ENCODE peak calls at places on chromosomes 2 and 18, in nine cellular contexts. U, Q, J, H, Y, F, W, K and O are unnamed samples.

GRCh38 chr2:64021578-64021977 is 2.4 kb upstream of the VPS54 start:
- DNase-seq in H (peak), Y (no peak), W (no peak), J (no peak), K (no peak), U (no peak), F (no peak), Q (no peak), O (no peak)

GRCh38 chr2:130162968-130163367 is 18.1 kb upstream of the CCDC74B start:
- DNase-seq in K (no peak), J (no peak), Q (no peak), W (no peak), F (no peak), H (no peak), U (no peak), Y (no peak), O (no peak)

GRCh38 chr2:189783451-189783926 is 650 bp downstream of the ORMDL1 start:
- DNase-seq in J (no peak), F (no peak), Y (no peak), K (no peak), H (peak), U (no peak), Q (no peak), W (no peak), O (no peak)

GRCh38 chr2:219466816-219467735 is 31.6 kb upstream of the GMPPA start:
- DNase-seq in K (no peak), W (no peak), H (no peak), U (no peak), J (no peak), Q (no peak), Y (no peak), F (no peak), O (no peak)

GRCh38 chr18:59139291-59139614 is 431 bp upstream of the SEC11C start:
- DNase-seq in H (peak), Y (peak), U (peak), K (peak), F (peak), J (peak), Q (peak), W (peak), O (peak)

GRCh38 chr18:48781041-48781989 is 169.4 kb downstream of the SMAD7 start:
- DNase-seq in F (peak), J (no peak), U (peak), K (no peak), W (no peak), Y (no peak), H (peak), Q (peak), O (peak)

GRCh38 chr18:7558769-7559168 is 8.3 kb upstream of the PTPRM start:
- DNase-seq in K (no peak), F (no peak), W (no peak), Y (no peak), J (no peak), U (no peak), Q (no peak), H (no peak), O (no peak)

GRCh38 chr2:159035790-159036411 is 67.5 kb downstream of the TANC1 start:
- DNase-seq in H (peak), Q (no peak), K (peak), Y (peak), J (no peak), F (no peak), W (no peak), U (no peak), O (peak)

GRCh38 chr2:52117299-52117698 is 1085.4 kb upstream of the NRXN1 start:
- DNase-seq in Q (no peak), Y (no peak), J (no peak), W (peak), H (peak), F (no peak), U (no peak), K (no peak), O (peak)

GRCh38 chr18:72762505-72763122 is 105.2 kb downstream of the NETO1 start:
- DNase-seq in K (no peak), J (no peak), U (no peak), W (peak), H (peak), Y (no peak), Q (no peak), F (no peak), O (peak)

GRCh38 chr2:43676322-43677050 is at the start of gene C1GALT1C1L:
- DNase-seq in W (peak), F (peak), K (no peak), J (peak), Y (no peak), U (peak), Q (no peak), H (peak), O (peak)

GRCh38 chr2:231336236-231336635 is 59.3 kb upstream of the B3GNT7 start:
- DNase-seq in F (no peak), Q (no peak), K (peak), J (no peak), H (no peak), W (no peak), U (no peak), Y (no peak), O (no peak)

GRCh38 chr2:60555066-60555793 is 1.8 kb upstream of the BCL11A start:
- DNase-seq in K (peak), J (peak), H (peak), Y (peak), F (peak), Q (peak), W (no peak), U (no peak), O (peak)

GRCh38 chr2:27324720-27325119 is 1.8 kb upstream of the MPV17 start:
- DNase-seq in U (no peak), K (no peak), F (no peak), W (no peak), Q (no peak), Y (no peak), H (no peak), J (no peak), O (no peak)

GRCh38 chr2:197502201-197502600 is 2.0 kb downstream of the HSPE1 start:
- DNase-seq in J (no peak), F (no peak), W (no peak), Q (no peak), U (no peak), Y (no peak), H (no peak), K (no peak), O (no peak)

GRCh38 chr2:14256890-14257289 is 375.6 kb upstream of the LRATD1 start:
- DNase-seq in H (peak), Y (no peak), K (peak), Q (no peak), U (no peak), W (no peak), F (no peak), J (no peak), O (no peak)

GRCh38 chr2:16402891-16403290 is 262.7 kb downstream of the CYRIA start:
- DNase-seq in K (no peak), U (no peak), Y (no peak), Q (no peak), J (no peak), W (no peak), F (no peak), H (no peak), O (no peak)

GRCh38 chr18:36629095-36629604 is 199.7 kb downstream of the TPGS2 start:
- DNase-seq in W (no peak), U (peak), H (no peak), Y (no peak), J (no peak), F (no peak), Q (no peak), K (no peak), O (no peak)

GRCh38 chr18:38318416-38318815 is 752.8 kb upstream of the CELF4 start:
- DNase-seq in Y (no peak), K (no peak), Q (no peak), U (no peak), F (no peak), W (no peak), J (no peak), H (no peak), O (no peak)
- TF ChIP-seq CTCF in Y (no peak), K (no peak), Q (no peak), U (no peak), F (no peak), W (no peak), J (no peak), H (no peak), O (no peak)

DNA sequence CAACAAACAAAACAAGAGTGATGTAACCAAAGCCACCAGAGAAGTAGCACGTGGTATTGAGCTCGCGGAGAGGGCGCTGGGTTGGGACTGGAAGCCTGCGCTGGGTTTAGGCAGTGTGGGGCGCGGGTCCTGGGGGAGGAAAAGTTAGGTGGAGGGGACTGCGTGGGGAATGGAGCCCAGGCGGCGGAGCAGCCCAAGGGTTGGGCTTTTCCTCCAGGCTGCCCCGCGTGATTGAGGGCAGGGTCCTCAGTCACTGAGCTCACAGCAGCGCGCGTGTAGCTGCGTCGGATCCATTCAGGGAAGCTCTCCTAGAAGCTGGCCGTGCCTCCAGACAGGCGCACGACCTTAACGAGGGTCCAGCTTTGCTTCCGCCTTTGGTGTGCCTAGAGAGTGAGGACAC is 357.4 kb downstream of the GALR1 start:
- DNase-seq in Y (no peak), U (no peak), J (no peak), H (no peak), W (no peak), Q (no peak), K (no peak), F (no peak), O (no peak)
- TF ChIP-seq CTCF in Y (no peak), U (no peak), J (no peak), H (no peak), W (no peak), Q (no peak), K (no peak), F (no peak), O (no peak)

GRCh38 chr18:29434650-29435049 is 1257.7 kb upstream of the CDH2 start:
- DNase-seq in W (no peak), J (no peak), K (no peak), F (no peak), Y (no peak), Q (no peak), U (no peak), H (no peak), O (no peak)

GRCh38 chr18:29436459-29436858 is 1259.5 kb upstream of the CDH2 start:
- DNase-seq in Y (no peak), J (no peak), W (no peak), Q (no peak), F (no peak), K (no peak), U (no peak), H (no peak), O (no peak)

DNA sequence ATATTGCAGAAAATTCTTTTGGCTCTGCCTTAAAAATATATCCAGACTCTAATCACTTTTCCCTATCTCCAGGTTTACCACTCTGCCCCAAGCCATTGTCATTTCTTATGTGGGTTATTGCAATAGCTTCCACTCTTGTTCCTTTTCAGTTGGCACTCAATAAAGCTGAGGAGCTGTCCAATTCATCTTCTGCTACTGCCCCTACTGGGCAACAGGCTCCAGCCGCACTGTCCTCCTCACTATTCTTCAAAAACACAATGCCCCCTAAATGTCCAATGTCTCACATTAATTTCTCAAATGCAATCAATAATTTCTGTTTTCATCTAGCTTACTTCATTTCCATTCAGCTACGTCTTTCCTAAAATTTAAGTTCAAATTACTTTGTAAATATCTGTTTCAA is 1262.5 kb upstream of the CDH2 start:
- DNase-seq in Q (no peak), W (no peak), F (no peak), H (no peak), U (no peak), Y (no peak), J (no peak), K (no peak), O (no peak)
- TF ChIP-seq CTCF in Q (peak), W (no peak), F (no peak), H (peak), U (no peak), Y (peak), J (peak), K (peak), O (no peak)

GRCh38 chr2:54981409-54981808 is 68.8 kb downstream of the RTN4 start:
- DNase-seq in Q (no peak), K (no peak), W (no peak), F (no peak), J (no peak), H (no peak), U (no peak), Y (no peak), O (no peak)

GRCh38 chr2:54983345-54984235 is 66.7 kb downstream of the RTN4 start:
- DNase-seq in H (peak), W (no peak), K (no peak), J (no peak), U (no peak), F (no peak), Q (no peak), Y (no peak), O (peak)

GRCh38 chr2:54984476-54984875 is 65.8 kb downstream of the RTN4 start:
- DNase-seq in F (no peak), Q (no peak), W (no peak), K (no peak), J (no peak), H (no peak), Y (no peak), U (no peak), O (no peak)

GRCh38 chr2:54988612-54989011 is 61.6 kb downstream of the RTN4 start:
- DNase-seq in W (no peak), Y (no peak), F (no peak), H (no peak), Q (no peak), K (no peak), J (no peak), U (no peak), O (no peak)

DNA sequence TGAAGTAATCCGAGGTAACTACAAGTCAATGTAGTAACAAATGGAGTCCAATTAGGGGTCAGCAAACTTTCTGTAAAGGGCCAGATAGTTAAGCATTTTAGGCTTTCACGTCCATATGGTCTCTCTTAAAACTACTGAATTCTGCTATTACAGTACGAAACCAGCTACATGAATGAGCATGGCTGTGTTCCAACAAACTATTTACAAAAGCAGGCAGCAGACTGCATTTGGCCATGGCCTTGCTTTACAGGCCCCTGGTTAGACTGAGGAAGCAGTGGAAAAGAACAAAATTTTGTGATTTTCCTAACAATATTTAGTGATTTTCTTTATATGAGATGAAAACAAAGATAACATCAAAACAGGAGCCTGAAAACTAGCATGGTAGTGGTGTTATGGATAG is 64.0 kb downstream of the RTN4 start:
- DNase-seq in Y (no peak), J (no peak), W (no peak), Q (no peak), F (no peak), U (no peak), H (no peak), K (no peak), O (no peak)
- TF ChIP-seq CTCF in Y (no peak), J (no peak), W (no peak), Q (no peak), F (no peak), U (no peak), H (no peak), K (no peak), O (no peak)